ENCODE peak calls at places on chromosomes 16 and 17, in ten cellular contexts. M, A, C, I, S, K, H, N, Z and F are unnamed samples.

GRCh38 chr16:19513377-19514053 is 8.4 kb downstream of the GDE1 start:
- DNase-seq in M (no peak), H (peak; percentile 60), A (no peak), C (no peak), N (no peak), Z (no peak), S (no peak), K (no peak), I (no peak), F (no peak)

GRCh38 chr17:69485126-69485724 is 70.7 kb downstream of the MAP2K6 start:
- DNase-seq in A (no peak), N (no peak), H (no peak), C (no peak), Z (no peak), I (no peak), S (no peak), K (no peak), M (no peak), F (no peak)

GRCh38 chr16:80418772-80419355 is 121.9 kb upstream of the DYNLRB2 start:
- DNase-seq in C (no peak), H (no peak), A (no peak), K (no peak), N (no peak), S (no peak), M (no peak), Z (no peak), I (no peak), F (no peak)

GRCh38 chr17:35890774-35891155 is 10.6 kb upstream of the CCL5 start:
- DNase-seq in I (no peak), Z (peak; percentile 35), S (peak; percentile 63), H (no peak), M (no peak), A (no peak), N (no peak), C (no peak), K (peak; percentile 54), F (no peak)

GRCh38 chr16:88939814-88940195 is 37.2 kb downstream of the CBFA2T3 start:
- DNase-seq in N (no peak), Z (no peak), K (no peak), M (peak; percentile 67), I (no peak), C (no peak), H (no peak), A (no peak), S (no peak), F (peak; percentile 74)

GRCh38 chr16:56801762-56802161 is 63.2 kb upstream of the SLC12A3 start:
- DNase-seq in M (no peak), S (no peak), C (no peak), H (no peak), Z (no peak), N (no peak), I (no peak), A (no peak), K (no peak), F (no peak)

GRCh38 chr16:80176114-80176513 is 364.7 kb upstream of the DYNLRB2 start:
- DNase-seq in S (no peak), I (no peak), H (no peak), Z (no peak), C (no peak), N (no peak), K (no peak), A (no peak), M (no peak), F (no peak)

GRCh38 chr16:89737341-89738071 is 16.2 kb downstream of the ZNF276 start:
- DNase-seq in K (no peak), C (no peak), Z (no peak), N (no peak), A (no peak), H (no peak), S (peak; percentile 41), M (no peak), I (no peak), F (no peak)

GRCh38 chr17:55274371-55275255 is 9.9 kb downstream of the HLF start:
- DNase-seq in M (no peak), K (no peak), S (no peak), H (no peak), N (no peak), Z (no peak), I (no peak), C (no peak), A (no peak), F (no peak)
- H3K4me3 ChIP-seq in M (peak overlapping the region; percentile 35), K (no peak overlapping the region), S (no peak overlapping the region), H (no peak overlapping the region), N (peak overlapping the region; percentile 93), Z (no peak overlapping the region), I (no peak overlapping the region), C (no peak overlapping the region), A (no peak overlapping the region), F (no peak overlapping the region)

DNA sequence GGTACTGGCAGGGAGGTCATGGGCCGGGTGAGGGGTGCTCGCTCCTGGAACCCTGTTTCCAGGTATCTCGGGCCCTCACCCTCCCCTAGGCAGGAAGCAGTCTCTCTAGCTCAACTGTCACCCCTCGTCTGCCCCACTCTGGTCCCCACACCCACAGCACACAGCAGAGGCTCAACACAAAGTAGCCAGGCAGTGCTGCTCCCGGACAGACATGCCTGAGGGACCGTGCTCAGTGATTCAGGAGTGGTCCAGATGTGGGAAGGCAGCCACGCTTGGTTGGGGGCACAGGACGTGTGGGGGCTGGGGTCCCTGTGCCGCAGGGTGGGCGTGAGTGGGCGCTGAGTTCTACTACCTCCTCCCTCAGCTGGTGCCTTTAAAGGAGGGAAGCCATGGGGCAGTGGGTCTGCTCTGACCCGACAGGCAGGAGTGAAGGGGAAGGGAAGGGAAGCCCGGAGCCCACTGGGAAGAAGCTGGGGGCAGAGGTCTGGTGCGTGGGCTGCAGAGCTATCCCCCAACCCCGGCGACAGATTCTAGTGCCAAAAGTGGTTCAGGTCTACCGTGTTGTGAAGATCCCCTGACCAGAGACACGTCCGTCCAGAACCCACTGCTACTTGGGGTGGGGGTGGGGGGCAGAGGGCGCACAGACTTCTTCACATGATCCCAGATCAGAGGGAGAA is 11.8 kb downstream of the SLC16A3 start:
- DNase-seq in Z (no peak), A (no peak), S (no peak), C (no peak), I (no peak), M (no peak), N (no peak), K (no peak), H (no peak), F (peak; percentile 46)
- H3K4me1 ChIP-seq in Z (peaks cover 82% of the 10 kb centered on the region), A (peaks cover 55% of the 10 kb centered on the region), S (peaks cover 49% of the 10 kb centered on the region), C (peaks cover 59% of the 10 kb centered on the region), I (peaks cover 11% of the 10 kb centered on the region), M (peaks cover 90% of the 10 kb centered on the region), N (peaks cover 86% of the 10 kb centered on the region), K (peaks cover 81% of the 10 kb centered on the region), H (peaks cover 8% of the 10 kb centered on the region), F (peaks cover 80% of the 10 kb centered on the region)

GRCh38 chr17:48558057-48558456 is 13.1 kb upstream of the HOXB2 start:
- DNase-seq in I (no peak), S (no peak), C (no peak), Z (no peak), H (no peak), N (no peak), K (no peak), M (no peak), A (peak; percentile 28), F (no peak)

GRCh38 chr17:48558731-48559608 is 14.1 kb upstream of the HOXB2 start:
- DNase-seq in A (no peak), Z (no peak), N (no peak), M (no peak), S (no peak), I (no peak), K (no peak), C (no peak), H (no peak), F (no peak)

GRCh38 chr17:48561894-48562810 is 16.0 kb downstream of the HOXB4 start:
- DNase-seq in H (no peak), N (no peak), M (no peak), K (no peak), S (no peak), Z (no peak), A (no peak), I (no peak), C (no peak), F (no peak)

GRCh38 chr17:48560452-48560817 is 15.5 kb upstream of the HOXB2 start:
- DNase-seq in I (no peak), Z (no peak), M (no peak), K (no peak), H (no peak), C (no peak), S (no peak), A (no peak), N (no peak), F (no peak)

GRCh38 chr17:48559609-48560451 is 14.9 kb upstream of the HOXB2 start:
- DNase-seq in H (no peak), A (no peak), K (no peak), C (no peak), Z (no peak), N (no peak), S (no peak), I (no peak), M (no peak), F (no peak)
- H3K4me3 ChIP-seq in H (no peak overlapping the region), A (peak overlapping the region; percentile 82), K (no peak overlapping the region), C (no peak overlapping the region), Z (no peak overlapping the region), N (no peak overlapping the region), S (no peak overlapping the region), I (no peak overlapping the region), M (no peak overlapping the region), F (peak overlapping the region; percentile 4)

GRCh38 chr17:40326832-40327199 is 17.8 kb downstream of the RARA start:
- DNase-seq in S (no peak), N (no peak), A (no peak), H (peak; percentile 19), M (peak; percentile 16), I (no peak), C (no peak), Z (no peak), K (no peak), F (peak; percentile 32)

GRCh38 chr17:40325156-40326013 is 16.4 kb downstream of the RARA start:
- DNase-seq in A (no peak), Z (no peak), K (no peak), S (peak; percentile 42), I (no peak), C (no peak), M (peak; percentile 14), H (no peak), N (no peak), F (peak; percentile 44)

GRCh38 chr17:40327735-40328385 is 18.9 kb downstream of the RARA start:
- DNase-seq in M (peak; percentile 71), K (no peak), C (no peak), I (no peak), A (no peak), S (no peak), H (peak; percentile 17), N (no peak), Z (no peak), F (peak; percentile 54)

GRCh38 chr17:40327244-40327666 is 18.3 kb downstream of the RARA start:
- DNase-seq in I (no peak), H (no peak), K (no peak), A (no peak), Z (no peak), N (no peak), M (peak; percentile 12), C (no peak), S (no peak), F (no peak)

DNA sequence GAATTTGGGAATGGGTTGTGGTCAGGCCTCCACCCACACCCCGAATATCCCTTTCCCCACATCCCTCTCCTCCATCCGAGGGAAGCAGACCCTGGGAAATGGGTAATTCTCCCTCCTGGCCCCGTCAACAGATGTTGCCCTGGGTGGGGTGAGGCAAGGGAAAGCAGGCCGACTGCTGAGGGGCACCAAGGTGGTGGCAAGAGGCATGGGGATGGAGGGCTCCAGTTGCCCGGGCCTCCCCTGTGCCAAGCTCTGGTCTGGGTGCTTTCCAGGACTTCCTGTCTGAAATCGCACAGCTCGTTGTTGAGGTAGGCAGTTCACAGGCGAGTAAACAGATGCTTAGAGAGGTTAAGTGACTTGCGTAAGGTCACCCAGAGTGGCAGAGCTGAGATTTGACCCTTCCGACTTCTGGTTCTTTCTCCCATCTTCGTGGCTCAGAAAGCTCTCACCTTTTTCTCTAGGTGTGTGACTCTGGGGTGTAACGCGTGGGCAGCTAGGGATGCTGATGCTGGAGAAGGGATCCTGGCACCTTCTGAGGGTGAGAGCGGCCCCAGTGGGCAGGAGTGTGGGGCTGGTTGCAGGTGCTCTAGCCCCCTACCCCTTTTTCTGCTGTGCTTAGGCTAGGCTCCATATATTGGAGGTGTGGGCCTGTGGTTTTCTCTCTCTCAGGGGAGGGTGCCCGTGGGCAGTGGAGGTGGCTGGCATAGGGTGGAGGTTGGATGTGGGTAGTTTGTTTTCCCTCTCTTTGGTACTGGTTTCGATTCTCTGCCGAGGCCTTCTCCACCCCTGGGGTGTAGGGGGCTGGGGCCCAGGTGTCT is 17.2 kb downstream of the RARA start:
- DNase-seq in H (peak; percentile 29), K (peak; percentile 55), S (peak; percentile 68), C (no peak), I (no peak), A (no peak), M (peak; percentile 22), Z (no peak), N (peak; percentile 69), F (peak; percentile 63)
- H3K4me1 ChIP-seq in H (peaks cover 35% of the 10 kb centered on the region), K (peaks cover 95% of the 10 kb centered on the region), S (peaks cover 92% of the 10 kb centered on the region), C (peaks cover 35% of the 10 kb centered on the region), I (peaks cover 17% of the 10 kb centered on the region), A (peaks cover 67% of the 10 kb centered on the region), M (peaks cover 100% of the 10 kb centered on the region), Z (peaks cover 97% of the 10 kb centered on the region), N (peaks cover 81% of the 10 kb centered on the region), F (peaks cover 99% of the 10 kb centered on the region)